ENCODE peak calls at places on chromosomes 11 and 22, in five cellular contexts. Z is fibroblast of lung, J is keratinocyte, V is adipocyte, P is K562. M is an unnamed sample.

GRCh38 chr11:69914286-69915150 is 95.3 kb upstream of the FGF3 start:
- DNase-seq in Z (no peak), J (peak), V (no peak), P (no peak), M (no peak)

GRCh38 chr11:120391297-120391696 is 55.1 kb downstream of the ARHGEF12 start:
- DNase-seq in Z (no peak), J (no peak), V (no peak), P (no peak), M (no peak)

GRCh38 chr22:39135092-39135896 is 17.2 kb downstream of the CBX7 start:
- DNase-seq in Z (peak), J (no peak), V (peak), P (peak), M (no peak)

GRCh38 chr11:78419327-78419726 is 1.7 kb upstream of the GAB2 start:
- DNase-seq in Z (peak), J (no peak), V (peak), P (no peak), M (no peak)

GRCh38 chr11:11022126-11022730 is 164.4 kb upstream of the ZBED5 start:
- DNase-seq in Z (peak), J (no peak), V (peak), P (peak), M (peak)

GRCh38 chr11:59011672-59012071 is 72.4 kb downstream of the GLYATL1 start:
- DNase-seq in Z (no peak), J (no peak), V (no peak), P (no peak), M (peak)

GRCh38 chr11:89321401-89321800 is 143.7 kb downstream of the TYR start:
- DNase-seq in Z (no peak), J (no peak), V (no peak), P (no peak), M (no peak)

GRCh38 chr22:20176421-20177060 is 25.7 kb upstream of the CCDC188 start:
- DNase-seq in Z (no peak), J (no peak), V (no peak), P (no peak), M (no peak)

GRCh38 chr11:120471131-120471530 is 40.4 kb upstream of the GRIK4 start:
- DNase-seq in Z (peak), J (no peak), V (peak), P (no peak), M (no peak)

GRCh38 chr22:50115693-50116092 is 25.9 kb downstream of the MOV10L1 start:
- DNase-seq in Z (peak), J (no peak), V (peak), P (no peak), M (no peak)

GRCh38 chr11:60870733-60871377 is 3.5 kb downstream of the ZP1 start:
- DNase-seq in Z (no peak), J (no peak), V (no peak), P (no peak), M (peak)

GRCh38 chr11:36196476-36197099 is 92.6 kb downstream of the COMMD9 start:
- DNase-seq in Z (peak), J (no peak), V (peak), P (no peak), M (no peak)

GRCh38 chr11:27025957-27026356 is 14.7 kb upstream of the BBOX1 start:
- DNase-seq in Z (no peak), J (no peak), V (no peak), P (no peak), M (no peak)

GRCh38 chr11:100004541-100004940 is 682.5 kb upstream of the ARHGAP42 start:
- DNase-seq in Z (no peak), J (no peak), V (no peak), P (no peak), M (no peak)

GRCh38 chr11:134468796-134469195 is 56.8 kb upstream of the B3GAT1 start:
- DNase-seq in Z (no peak), J (no peak), V (no peak), P (no peak), M (no peak)
- H3K9ac ChIP-seq in Z (no peak), J (no peak), V (no peak), P (no peak), M (no peak)

DNA sequence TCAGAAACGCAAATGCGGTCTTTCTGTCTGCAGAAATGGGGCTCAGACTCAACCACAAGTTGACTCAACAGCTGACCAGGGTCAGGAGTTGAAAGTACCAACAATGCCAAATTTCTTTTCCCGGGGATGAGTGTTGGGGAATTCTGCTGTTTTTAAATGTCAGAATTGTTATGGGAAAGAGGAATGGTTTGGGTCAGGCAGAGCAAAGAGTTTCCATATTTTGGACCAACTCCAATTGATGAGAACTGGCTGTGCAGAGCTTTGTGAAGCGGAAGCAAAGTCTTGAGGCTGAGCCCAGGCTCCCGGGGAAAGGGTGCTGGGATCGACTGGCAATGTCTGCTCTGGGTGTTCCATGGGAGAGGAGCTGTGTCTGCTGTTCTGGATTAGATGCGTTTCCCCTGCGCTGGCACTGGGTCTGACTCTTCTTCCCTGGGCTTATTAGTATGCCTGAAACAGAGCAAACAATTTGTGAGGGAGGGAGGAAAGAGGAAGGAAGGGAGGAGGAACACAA is 36.2 kb downstream of the TXN2 start:
- DNase-seq in Z (peak), J (no peak), V (peak), P (no peak), M (no peak)
- H3K9ac ChIP-seq in Z (no peak), J (no peak), V (peak), P (no peak), M (no peak)

DNA sequence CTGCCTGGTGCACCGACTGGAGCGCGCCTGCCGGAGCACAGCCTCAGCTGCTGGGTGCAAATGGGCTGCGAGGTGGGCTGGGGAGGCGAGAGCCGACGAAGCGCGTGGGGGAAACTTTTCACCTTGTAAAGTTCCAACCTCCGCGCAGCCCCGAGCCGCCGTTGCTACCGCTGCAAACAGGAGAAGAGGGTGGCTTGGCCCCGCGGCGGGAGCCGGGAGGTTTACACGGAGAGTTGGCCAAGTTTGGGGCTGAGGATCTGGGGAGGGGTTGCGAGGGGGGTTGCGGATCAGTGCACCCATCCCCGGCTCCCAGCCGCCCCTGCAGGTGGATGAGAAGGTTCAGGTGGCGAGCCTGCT is 566 bp downstream of the FAT3 start:
- DNase-seq in Z (no peak), J (no peak), V (no peak), P (no peak), M (no peak)
- H3K9ac ChIP-seq in Z (peak), J (no peak), V (no peak), P (no peak), M (no peak)

DNA sequence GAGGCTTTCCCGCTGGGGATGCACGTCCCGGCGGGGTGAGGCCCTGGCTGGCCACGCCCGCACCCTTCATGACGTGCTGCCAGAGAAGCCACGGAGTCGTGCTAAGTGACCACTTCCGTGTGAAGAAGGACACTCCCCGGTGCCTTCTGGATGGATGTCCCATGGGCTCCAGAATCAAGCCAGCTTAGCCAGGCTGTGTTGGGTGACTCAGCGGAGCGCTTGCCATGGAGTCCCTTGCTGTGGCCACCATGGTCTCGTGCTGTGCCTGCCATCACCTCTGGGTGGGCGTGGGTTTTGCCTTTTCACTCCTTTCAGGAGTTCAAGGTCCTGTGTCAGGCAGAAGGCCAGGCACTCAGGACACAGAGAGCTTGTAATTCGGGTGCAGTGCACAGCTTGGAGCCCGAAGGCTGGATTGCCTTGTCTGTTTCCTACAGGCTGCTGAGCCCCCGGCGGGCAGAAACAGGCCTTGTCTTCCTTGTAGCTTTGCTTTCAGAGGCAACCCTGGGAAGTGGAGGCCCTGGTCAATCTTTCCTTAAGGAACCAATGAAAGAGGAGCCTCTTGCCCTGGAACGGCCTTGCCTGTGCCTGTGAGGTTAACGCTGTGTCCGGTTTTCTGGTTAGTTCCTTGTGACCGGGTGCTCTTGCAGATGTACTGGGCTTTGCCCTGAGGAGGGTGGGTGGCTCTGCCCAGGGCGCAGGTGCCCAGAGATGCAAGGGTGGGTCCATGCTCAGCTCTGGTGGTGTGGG is 268.6 kb downstream of the TBC1D22A start:
- DNase-seq in Z (no peak), J (no peak), V (no peak), P (no peak), M (no peak)
- H3K9ac ChIP-seq in Z (no peak), J (no peak), V (no peak), P (no peak), M (no peak)

GRCh38 chr22:23774922-23775436 is 2.3 kb downstream of the MMP11 start:
- DNase-seq in Z (peak), J (no peak), V (peak), P (no peak), M (no peak)
- H3K9ac ChIP-seq in Z (no peak), J (no peak), V (no peak), P (no peak), M (no peak)

DNA sequence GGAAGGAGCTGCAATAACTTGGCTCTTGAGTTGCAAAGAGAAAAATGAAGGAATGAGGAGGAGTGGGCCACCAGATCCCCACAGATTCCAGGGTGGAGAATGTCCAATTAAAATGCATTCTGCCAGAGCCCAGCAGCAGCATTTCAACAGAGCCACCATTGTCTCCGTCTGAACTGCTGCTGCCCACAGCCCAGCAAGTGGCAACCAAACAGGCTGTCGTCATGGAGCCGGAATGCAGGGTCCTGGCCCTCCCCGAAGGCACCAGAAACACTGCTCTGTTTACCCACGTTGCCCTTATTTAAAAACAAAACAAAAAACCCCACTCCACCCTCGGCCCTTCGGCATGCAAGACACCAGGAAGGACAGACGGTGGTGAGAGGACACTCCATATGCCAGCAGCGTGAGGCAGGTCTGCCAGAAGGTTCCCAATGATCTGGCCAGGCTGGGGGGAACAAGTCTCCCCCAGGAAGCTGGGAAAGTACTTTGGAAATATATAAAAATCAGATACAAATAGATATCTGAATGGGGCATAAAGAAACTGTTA is 32.5 kb downstream of the PLEKHA7 start:
- DNase-seq in Z (peak), J (no peak), V (peak), P (no peak), M (no peak)
- H3K9ac ChIP-seq in Z (no peak), J (no peak), V (no peak), P (no peak), M (peak)